ENCODE peak calls at places on chromosomes 3 and 15, in nine cellular contexts. R is OCI-LY7; Z is glutamatergic neuron; F is A673; I is CD4-positive, alpha-beta T cell; M is stomach; P is fibroblast of villous mesenchyme; O is A549; L is PC-3. T is an unnamed sample.

GRCh38 chr3:159964166-159964973 is 24.3 kb upstream of the IL12A start:
- DNase-seq in L (peak; percentile 94), F (no peak), O (peak; percentile 73), R (no peak), Z (no peak), M (no peak), I (no peak), P (peak; percentile 80), T (no peak)

GRCh38 chr3:30505866-30506517 is 100.4 kb upstream of the TGFBR2 start:
- DNase-seq in I (no peak), F (no peak), L (no peak), O (no peak), M (no peak), Z (no peak), R (no peak), P (peak; percentile 78), T (peak; percentile 84)

GRCh38 chr3:194884649-194885315 is 199.1 kb downstream of the FAM43A start:
- DNase-seq in M (no peak), F (peak; percentile 39), P (no peak), I (no peak), R (no peak), L (peak; percentile 82), O (no peak), Z (no peak), T (peak; percentile 45)

GRCh38 chr3:195895900-195896360 is 12.4 kb downstream of the TNK2 start:
- DNase-seq in R (peak; percentile 79), P (no peak), M (peak; percentile 66), F (peak; percentile 65), I (peak; percentile 59), O (peak; percentile 30), Z (peak; percentile 66), L (peak; percentile 62), T (peak; percentile 51)

GRCh38 chr3:134322286-134322685 is 52.0 kb downstream of the AMOTL2 start:
- DNase-seq in I (no peak), M (no peak), O (no peak), P (no peak), Z (no peak), F (no peak), R (no peak), L (no peak), T (no peak)

GRCh38 chr3:173743512-173743911 is 346.0 kb downstream of the NLGN1 start:
- DNase-seq in P (no peak), I (no peak), Z (no peak), F (no peak), L (no peak), M (no peak), R (no peak), O (no peak), T (no peak)

GRCh38 chr3:197512691-197513571 is 42.8 kb downstream of the BDH1 start:
- DNase-seq in R (no peak), O (no peak), M (no peak), L (no peak), P (no peak), Z (no peak), F (no peak), I (no peak), T (no peak)

GRCh38 chr15:92818658-92819311 is 81.3 kb upstream of the CHD2 start:
- DNase-seq in I (no peak), F (no peak), P (no peak), M (no peak), Z (no peak), R (no peak), O (no peak), L (no peak), T (no peak)

GRCh38 chr15:72375501-72375845 is 341 bp downstream of the HEXA start:
- DNase-seq in I (no peak), F (peak; percentile 4), P (no peak), O (no peak), M (peak; percentile 77), Z (no peak), L (no peak), R (no peak), T (no peak)

GRCh38 chr15:72379856-72380255 is 4.0 kb upstream of the HEXA start:
- DNase-seq in O (no peak), P (no peak), I (no peak), R (no peak), M (no peak), L (no peak), F (peak; percentile 73), Z (no peak), T (no peak)

GRCh38 chr15:72380743-72381142 is 4.9 kb upstream of the HEXA start:
- DNase-seq in R (no peak), Z (no peak), L (no peak), O (no peak), P (no peak), M (no peak), I (no peak), F (no peak), T (no peak)

GRCh38 chr15:72375846-72376581 is at the start of gene HEXA:
- DNase-seq in F (peak; percentile 94), P (peak; percentile 97), L (no peak), M (peak; percentile 98), O (peak; percentile 99), I (peak; percentile 95), Z (peak; percentile 100), R (peak; percentile 98), T (peak; percentile 97)
- TF ChIP-seq CTCF in F (no peak), P (no peak), L (no peak), M (no peak), O (no peak), I (no peak), Z (no peak), R (no peak), T (no peak)

GRCh38 chr3:60577601-60578000 is 673.7 kb downstream of the FHIT start:
- DNase-seq in P (no peak), Z (no peak), I (no peak), M (no peak), F (no peak), O (no peak), L (no peak), R (no peak), T (no peak)

GRCh38 chr3:60575726-60576272 is 675.5 kb downstream of the FHIT start:
- DNase-seq in F (no peak), O (no peak), R (no peak), Z (no peak), M (no peak), P (no peak), I (no peak), L (no peak), T (no peak)

GRCh38 chr3:60579734-60580133 is 671.5 kb downstream of the FHIT start:
- DNase-seq in Z (no peak), P (peak; percentile 66), M (no peak), O (peak; percentile 0), F (no peak), R (no peak), L (peak; percentile 82), I (no peak), T (no peak)

GRCh38 chr3:60580826-60581225 is 670.4 kb downstream of the FHIT start:
- DNase-seq in M (no peak), R (no peak), P (no peak), L (no peak), F (no peak), I (no peak), O (no peak), Z (no peak), T (no peak)

DNA sequence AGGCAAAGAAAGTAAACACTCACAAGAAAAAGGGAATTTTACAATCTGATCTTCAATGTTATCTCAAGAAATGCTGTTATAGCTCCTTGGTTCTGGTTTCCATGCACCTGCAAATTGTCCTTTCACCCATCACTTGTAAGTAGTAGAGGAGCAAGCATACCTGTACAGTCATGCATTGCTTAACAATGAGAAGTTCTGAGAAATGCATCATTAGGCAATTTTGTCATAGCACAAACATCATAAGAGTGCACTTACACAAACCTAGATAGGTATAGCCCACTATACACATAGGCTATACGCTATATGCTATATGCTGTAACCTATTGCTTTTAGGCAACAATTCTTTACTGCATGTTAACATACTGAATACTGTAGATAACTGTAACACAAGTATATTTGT is 672.3 kb downstream of the FHIT start:
- DNase-seq in R (no peak), L (peak; percentile 49), Z (no peak), F (no peak), P (no peak), I (no peak), O (no peak), M (no peak), T (no peak)
- TF ChIP-seq CTCF in R (no peak), L (no peak), Z (no peak), F (no peak), P (no peak), I (no peak), O (no peak), M (no peak), T (no peak)

GRCh38 chr15:84748274-84749110 is at the start of gene ZNF592:
- DNase-seq in P (peak; percentile 80), O (peak; percentile 81), M (peak; percentile 89), L (peak; percentile 79), I (peak; percentile 72), F (peak; percentile 77), R (peak; percentile 84), Z (peak; percentile 72), T (peak; percentile 90)

GRCh38 chr15:84750583-84751092 is 2.2 kb downstream of the ZNF592 start:
- DNase-seq in Z (no peak), P (no peak), I (no peak), F (no peak), R (peak; percentile 75), L (no peak), O (no peak), M (no peak), T (no peak)

GRCh38 chr15:84749111-84749991 is 959 bp downstream of the ZNF592 start:
- DNase-seq in M (peak; percentile 28), L (peak; percentile 28), O (peak; percentile 34), R (peak; percentile 67), P (peak; percentile 34), Z (peak; percentile 66), I (peak; percentile 33), F (peak; percentile 42), T (peak; percentile 36)

GRCh38 chr15:84752195-84752594 is 3.8 kb downstream of the ZNF592 start:
- DNase-seq in P (no peak), I (no peak), R (no peak), O (no peak), Z (no peak), L (no peak), F (no peak), M (no peak), T (no peak)

DNA sequence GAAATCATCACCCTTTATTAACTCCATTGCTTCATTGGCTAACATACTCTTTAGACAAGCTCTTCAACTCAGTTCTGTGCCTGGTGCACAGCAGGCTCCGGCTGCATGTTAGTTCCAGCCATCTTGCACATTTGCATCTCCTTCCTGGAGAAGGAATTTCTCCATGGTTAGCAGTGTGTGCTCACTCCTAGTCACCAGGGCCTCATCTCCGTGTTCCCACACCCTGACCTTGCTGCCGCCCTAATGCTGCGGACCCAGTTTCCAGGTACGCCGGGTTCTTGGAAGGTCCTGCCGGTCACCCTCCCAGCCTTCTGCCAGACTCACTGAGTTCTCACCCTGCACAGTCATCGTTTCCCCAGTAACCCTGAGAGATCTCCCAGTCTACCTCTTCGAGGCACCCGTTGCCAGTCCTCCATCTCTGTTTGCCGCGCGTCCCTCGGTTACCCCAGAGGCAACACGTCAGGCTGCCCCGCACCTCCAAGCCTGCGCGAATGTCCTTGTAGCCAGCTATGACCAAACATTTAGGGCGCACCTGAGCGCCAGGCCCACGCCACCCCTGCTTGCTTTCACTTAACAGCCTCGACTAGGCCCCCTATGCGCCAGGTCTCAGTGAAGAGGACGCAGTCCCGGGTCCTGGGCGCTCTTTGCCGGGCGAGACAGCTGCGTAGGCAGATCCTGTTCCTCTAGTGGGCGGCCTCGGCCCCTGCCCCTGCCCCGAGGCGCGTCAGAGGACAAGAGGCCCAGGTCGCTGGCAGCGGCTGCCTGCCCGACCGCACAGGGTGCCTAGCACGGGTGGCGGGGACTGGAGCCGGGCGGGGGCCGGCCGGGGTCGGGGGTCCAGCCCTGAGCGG is 744 bp upstream of the ZNF592 start:
- DNase-seq in R (peak; percentile 84), O (peak; percentile 83), L (peak; percentile 57), P (peak; percentile 75), M (peak; percentile 80), Z (peak; percentile 79), I (peak; percentile 61), F (peak; percentile 73), T (peak; percentile 83)
- TF ChIP-seq CTCF in R (peak; percentile 23), O (no peak), L (no peak), P (peak; percentile 4), M (no peak), Z (no peak), I (no peak), F (no peak), T (no peak)

GRCh38 chr3:13349823-13350222 is 70.3 kb downstream of the NUP210 start:
- DNase-seq in R (no peak), Z (no peak), I (no peak), F (no peak), P (no peak), M (no peak), O (no peak), L (no peak), T (no peak)

GRCh38 chr3:13358051-13358450 is 62.1 kb downstream of the NUP210 start:
- DNase-seq in O (no peak), P (no peak), I (no peak), M (no peak), Z (no peak), F (no peak), R (no peak), L (no peak), T (no peak)

GRCh38 chr3:13357074-13357473 is 63.0 kb downstream of the NUP210 start:
- DNase-seq in R (no peak), L (no peak), M (no peak), O (no peak), Z (no peak), I (no peak), P (no peak), F (no peak), T (no peak)

GRCh38 chr3:13352621-13353131 is 67.4 kb downstream of the NUP210 start:
- DNase-seq in F (no peak), R (no peak), M (no peak), P (no peak), L (peak; percentile 31), O (peak; percentile 12), I (no peak), Z (no peak), T (peak; percentile 15)

GRCh38 chr3:13353936-13354542 is 66.1 kb downstream of the NUP210 start:
- DNase-seq in I (no peak), F (no peak), P (no peak), R (no peak), L (peak; percentile 43), M (no peak), O (peak; percentile 15), Z (no peak), T (peak; percentile 15)
- TF ChIP-seq CTCF in I (no peak), F (no peak), P (no peak), R (peak; percentile 46), L (peak; percentile 65), M (no peak), O (peak; percentile 32), Z (no peak), T (peak; percentile 43)

T was measured in cardiac muscle cell.